ENCODE peak calls at places on chromosomes 7 and 10, in seven cellular contexts. K is stomach, B is psoas muscle, W is kidney, Z is gastrocnemius medialis, L is HFF-Myc, Y is GM12865. T is an unnamed sample.

GRCh38 chr7:107854989-107855388 is 36.0 kb upstream of the DLD start:
- DNase-seq in K (no peak), B (no peak), W (no peak), Z (no peak), L (no peak), Y (no peak), T (peak)

GRCh38 chr10:27457966-27458365 is 46.1 kb upstream of the RAB18 start:
- DNase-seq in K (no peak), B (no peak), W (no peak), Z (no peak), L (no peak), Y (no peak), T (no peak)

GRCh38 chr10:81251457-81252115 is 623.4 kb upstream of the NRG3 start:
- DNase-seq in K (no peak), B (no peak), W (no peak), Z (no peak), L (no peak), Y (no peak), T (no peak)

GRCh38 chr7:107711301-107711700 is 32.6 kb upstream of the CBLL1 start:
- DNase-seq in K (no peak), B (no peak), W (no peak), Z (no peak), L (no peak), Y (no peak), T (peak)

GRCh38 chr10:70198696-70199466 is 28.6 kb upstream of the SAR1A start:
- DNase-seq in K (no peak), B (no peak), W (no peak), Z (no peak), L (no peak), Y (no peak), T (peak)

GRCh38 chr10:45640941-45641340 is 31.6 kb downstream of the ZFAND4 start:
- DNase-seq in K (no peak), B (no peak), W (no peak), Z (no peak), L (no peak), Y (no peak), T (no peak)

GRCh38 chr7:55476852-55477780 is 95.2 kb downstream of the VOPP1 start:
- DNase-seq in K (no peak), B (no peak), W (peak), Z (no peak), L (no peak), Y (no peak), T (no peak)

GRCh38 chr7:11127988-11128387 is 154.3 kb downstream of the PHF14 start:
- DNase-seq in K (no peak), B (no peak), W (no peak), Z (no peak), L (no peak), Y (no peak), T (no peak)

GRCh38 chr10:114403545-114404161 is 649 bp downstream of the AFAP1L2 start:
- DNase-seq in K (no peak), B (peak), W (peak), Z (no peak), L (no peak), Y (peak), T (no peak)

GRCh38 chr7:77391230-77391629 is 24.9 kb downstream of the GSAP start:
- DNase-seq in K (no peak), B (no peak), W (no peak), Z (no peak), L (no peak), Y (peak), T (no peak)

GRCh38 chr10:121243003-121243898 is 355.0 kb downstream of the FGFR2 start:
- DNase-seq in K (no peak), B (no peak), W (no peak), Z (no peak), L (no peak), Y (no peak), T (no peak)
- H3K4me3 ChIP-seq in K (no peak), B (no peak), W (no peak), Z (no peak), L (no peak), Y (no peak), T (no peak)

DNA sequence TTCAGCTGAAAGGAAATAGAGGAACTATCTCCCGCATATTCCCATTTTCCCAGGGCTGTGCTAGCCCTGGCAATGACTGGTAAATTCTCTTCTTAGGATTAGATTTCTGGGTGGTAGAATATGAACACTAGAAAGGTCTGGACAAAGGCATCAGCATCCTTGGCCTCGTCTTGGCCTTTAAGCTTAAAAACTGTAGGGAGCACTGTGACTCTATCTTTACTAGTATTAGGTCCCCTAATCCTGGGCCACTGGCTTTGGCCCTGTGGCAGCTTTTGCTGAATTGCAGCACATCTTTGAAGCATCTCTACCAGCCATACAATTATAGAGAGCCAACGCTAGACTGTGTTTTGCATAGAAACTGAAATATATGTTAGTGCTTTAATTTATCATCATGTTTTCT is 41.5 kb upstream of the EBLN1 start:
- DNase-seq in K (no peak), B (no peak), W (no peak), Z (no peak), L (no peak), Y (peak), T (peak)
- TF ChIP-seq CTCF in K (no peak), B (no peak), W (no peak), Z (no peak), L (no peak), Y (peak), T (no peak)

DNA sequence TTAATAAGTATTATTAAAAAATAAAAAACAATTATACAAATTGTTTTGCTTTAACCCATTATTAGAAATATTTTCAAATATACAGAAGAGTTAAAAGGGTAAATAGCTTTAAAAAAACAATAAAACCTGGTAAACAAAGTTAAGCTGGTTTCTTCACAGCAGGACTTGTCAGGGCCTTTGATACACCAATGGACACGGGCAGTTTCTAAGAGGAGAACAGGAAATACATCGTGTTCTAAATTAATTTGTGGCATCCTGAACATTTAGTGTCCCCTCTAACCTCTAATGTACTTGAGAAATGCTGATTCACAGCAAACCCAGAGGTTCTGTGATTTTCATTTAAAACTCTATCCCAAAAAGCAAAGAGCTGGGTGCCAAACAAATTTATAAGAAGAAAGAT is 80.8 kb downstream of the RAB11FIP2 start:
- DNase-seq in K (no peak), B (no peak), W (no peak), Z (no peak), L (no peak), Y (no peak), T (no peak)
- H3K4me3 ChIP-seq in K (no peak), B (no peak), W (no peak), Z (no peak), L (no peak), Y (no peak), T (no peak)

GRCh38 chr7:50588937-50589336 is 23.7 kb upstream of the DDC start:
- DNase-seq in K (no peak), B (no peak), W (no peak), Z (peak), L (no peak), Y (no peak), T (no peak)
- TF ChIP-seq CTCF in K (peak), B (no peak), W (no peak), Z (peak), L (peak), Y (no peak), T (peak)

GRCh38 chr10:47298730-47299129 is 1.3 kb upstream of the GDF10 start:
- DNase-seq in K (no peak), B (no peak), W (no peak), Z (no peak), L (no peak), Y (no peak), T (no peak)

GRCh38 chr10:47297796-47298540 is 2.0 kb upstream of the GDF10 start:
- DNase-seq in K (no peak), B (no peak), W (no peak), Z (no peak), L (no peak), Y (no peak), T (no peak)

GRCh38 chr10:47299611-47299988 is 397 bp upstream of the GDF10 start:
- DNase-seq in K (no peak), B (no peak), W (no peak), Z (no peak), L (no peak), Y (no peak), T (no peak)

GRCh38 chr10:47301833-47302232 is 1.8 kb downstream of the GDF10 start:
- DNase-seq in K (no peak), B (no peak), W (no peak), Z (no peak), L (no peak), Y (no peak), T (no peak)

GRCh38 chr10:47299989-47300931 is at the start of gene GDF10:
- DNase-seq in K (no peak), B (no peak), W (no peak), Z (no peak), L (no peak), Y (no peak), T (no peak)
- H3K4me3 ChIP-seq in K (peak), B (peak), W (no peak), Z (peak), L (no peak), Y (no peak), T (no peak)

DNA sequence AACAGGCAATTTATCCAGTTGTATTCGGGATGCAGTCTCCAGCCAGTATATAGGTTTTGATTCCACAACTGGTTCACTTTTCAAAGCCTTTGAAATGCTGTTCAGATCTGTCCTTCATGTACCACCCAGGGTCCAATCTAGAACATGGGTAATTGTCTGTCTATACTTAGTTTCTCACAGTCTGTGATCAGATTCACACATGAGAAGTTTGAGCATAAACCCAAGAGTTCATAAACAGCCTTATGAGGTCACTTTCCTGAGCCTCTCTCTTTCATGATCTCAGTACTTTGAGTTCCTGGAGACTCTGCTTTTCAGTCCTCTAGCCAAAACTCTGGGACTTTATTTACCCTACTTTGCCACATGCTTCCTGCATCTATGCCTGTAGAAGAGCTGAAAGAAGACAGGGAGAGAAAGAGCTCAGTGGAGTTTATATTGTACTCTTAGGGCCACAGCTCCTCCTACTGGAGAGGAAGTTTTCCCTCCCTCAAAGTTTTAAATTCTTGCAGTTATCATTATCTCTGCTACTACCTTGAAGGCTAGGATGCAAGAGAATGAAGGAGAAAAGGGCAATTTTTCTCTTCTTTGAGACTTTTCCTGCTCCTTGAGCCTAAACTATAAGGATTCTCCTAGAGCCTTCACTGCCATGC is 172.0 kb downstream of the ZEB1 start:
- DNase-seq in K (no peak), B (no peak), W (no peak), Z (no peak), L (peak), Y (peak), T (peak)
- TF ChIP-seq CTCF in K (peak), B (peak), W (peak), Z (peak), L (peak), Y (peak), T (peak)

GRCh38 chr10:105413997-105414396 is 772.9 kb downstream of the SORCS3 start:
- DNase-seq in K (no peak), B (no peak), W (no peak), Z (no peak), L (no peak), Y (no peak), T (no peak)
- H3K4me3 ChIP-seq in K (no peak), B (no peak), W (no peak), Z (no peak), L (no peak), Y (no peak), T (no peak)

T was measured in cardiac fibroblast.